ENCODE peak calls at places on chromosome 21, in six cellular contexts. One of them, this sample, is unnamed.

GRCh38 chr21:29155118-29155932 is 24.9 kb downstream of the MAP3K7CL start:
- DNase-seq in NCI-H345: no peak
- DNase-seq in activated CD8-positive, alpha-beta memory T cell treated with anti-CD3 and anti-CD28 coated beads for 24 hours: no peak
- DNase-seq in stimulated activated CD4-positive, alpha-beta T cell treated with anti-CD3 and anti-CD28 coated beads, TNF-alpha, amount 100 ng/mL, for 4 hours: no peak
- DNase-seq in mucosa of descending colon: no peak
- DNase-seq in brain microvascular endothelial cell: peak
- DNase-seq in this sample: no peak

GRCh38 chr21:28181730-28182129 is 810.9 kb downstream of the LTN1 start:
- DNase-seq in mucosa of descending colon: no peak
- DNase-seq in brain microvascular endothelial cell: no peak
- DNase-seq in NCI-H345: no peak
- DNase-seq in activated CD8-positive, alpha-beta memory T cell treated with anti-CD3 and anti-CD28 coated beads for 24 hours: no peak
- DNase-seq in stimulated activated CD4-positive, alpha-beta T cell treated with anti-CD3 and anti-CD28 coated beads, TNF-alpha, amount 100 ng/mL, for 4 hours: no peak
- DNase-seq in this sample: no peak

GRCh38 chr21:32772281-32773047 is 909 bp upstream of the PAXBP1 start:
- DNase-seq in stimulated activated CD4-positive, alpha-beta T cell treated with anti-CD3 and anti-CD28 coated beads, TNF-alpha, amount 100 ng/mL, for 4 hours: peak
- DNase-seq in activated CD8-positive, alpha-beta memory T cell treated with anti-CD3 and anti-CD28 coated beads for 24 hours: peak
- DNase-seq in NCI-H345: peak
- DNase-seq in brain microvascular endothelial cell: no peak
- DNase-seq in mucosa of descending colon: peak
- DNase-seq in this sample: no peak

GRCh38 chr21:18369115-18369514 is 34.5 kb downstream of the TMPRSS15 start:
- DNase-seq in stimulated activated CD4-positive, alpha-beta T cell treated with anti-CD3 and anti-CD28 coated beads, TNF-alpha, amount 100 ng/mL, for 4 hours: no peak
- DNase-seq in NCI-H345: peak
- DNase-seq in brain microvascular endothelial cell: no peak
- DNase-seq in activated CD8-positive, alpha-beta memory T cell treated with anti-CD3 and anti-CD28 coated beads for 24 hours: no peak
- DNase-seq in mucosa of descending colon: no peak
- DNase-seq in this sample: no peak

GRCh38 chr21:34282223-34282622 is 81.6 kb upstream of the KCNE2 start:
- DNase-seq in stimulated activated CD4-positive, alpha-beta T cell treated with anti-CD3 and anti-CD28 coated beads, TNF-alpha, amount 100 ng/mL, for 4 hours: no peak
- DNase-seq in activated CD8-positive, alpha-beta memory T cell treated with anti-CD3 and anti-CD28 coated beads for 24 hours: no peak
- DNase-seq in brain microvascular endothelial cell: peak
- DNase-seq in NCI-H345: no peak
- DNase-seq in mucosa of descending colon: no peak
- DNase-seq in this sample: no peak

GRCh38 chr21:32562426-32562825 is 22.9 kb downstream of the TCP10L start:
- DNase-seq in brain microvascular endothelial cell: peak
- DNase-seq in activated CD8-positive, alpha-beta memory T cell treated with anti-CD3 and anti-CD28 coated beads for 24 hours: no peak
- DNase-seq in stimulated activated CD4-positive, alpha-beta T cell treated with anti-CD3 and anti-CD28 coated beads, TNF-alpha, amount 100 ng/mL, for 4 hours: no peak
- DNase-seq in NCI-H345: no peak
- DNase-seq in mucosa of descending colon: no peak
- DNase-seq in this sample: no peak

GRCh38 chr21:32380940-32381339 is 11.9 kb downstream of the URB1 start:
- DNase-seq in NCI-H345: no peak
- DNase-seq in brain microvascular endothelial cell: no peak
- DNase-seq in stimulated activated CD4-positive, alpha-beta T cell treated with anti-CD3 and anti-CD28 coated beads, TNF-alpha, amount 100 ng/mL, for 4 hours: no peak
- DNase-seq in activated CD8-positive, alpha-beta memory T cell treated with anti-CD3 and anti-CD28 coated beads for 24 hours: no peak
- DNase-seq in mucosa of descending colon: no peak
- DNase-seq in this sample: no peak

GRCh38 chr21:21731626-21732025 is 733.4 kb downstream of the NCAM2 start:
- DNase-seq in brain microvascular endothelial cell: no peak
- DNase-seq in mucosa of descending colon: no peak
- DNase-seq in NCI-H345: no peak
- DNase-seq in activated CD8-positive, alpha-beta memory T cell treated with anti-CD3 and anti-CD28 coated beads for 24 hours: no peak
- DNase-seq in stimulated activated CD4-positive, alpha-beta T cell treated with anti-CD3 and anti-CD28 coated beads, TNF-alpha, amount 100 ng/mL, for 4 hours: no peak
- DNase-seq in this sample: no peak

GRCh38 chr21:25647632-25648031 is 8.6 kb downstream of the JAM2 start:
- DNase-seq in stimulated activated CD4-positive, alpha-beta T cell treated with anti-CD3 and anti-CD28 coated beads, TNF-alpha, amount 100 ng/mL, for 4 hours: no peak
- DNase-seq in brain microvascular endothelial cell: no peak
- DNase-seq in activated CD8-positive, alpha-beta memory T cell treated with anti-CD3 and anti-CD28 coated beads for 24 hours: no peak
- DNase-seq in NCI-H345: no peak
- DNase-seq in mucosa of descending colon: no peak
- DNase-seq in this sample: no peak

GRCh38 chr21:14875704-14876364 is 189.0 kb downstream of the NRIP1 start:
- DNase-seq in activated CD8-positive, alpha-beta memory T cell treated with anti-CD3 and anti-CD28 coated beads for 24 hours: no peak
- DNase-seq in NCI-H345: no peak
- DNase-seq in brain microvascular endothelial cell: no peak
- DNase-seq in mucosa of descending colon: no peak
- DNase-seq in stimulated activated CD4-positive, alpha-beta T cell treated with anti-CD3 and anti-CD28 coated beads, TNF-alpha, amount 100 ng/mL, for 4 hours: no peak
- DNase-seq in this sample: no peak

GRCh38 chr21:33552999-33553598 is 10.3 kb downstream of the SON start:
- DNase-seq in brain microvascular endothelial cell: no peak
- DNase-seq in mucosa of descending colon: no peak
- DNase-seq in activated CD8-positive, alpha-beta memory T cell treated with anti-CD3 and anti-CD28 coated beads for 24 hours: no peak
- DNase-seq in stimulated activated CD4-positive, alpha-beta T cell treated with anti-CD3 and anti-CD28 coated beads, TNF-alpha, amount 100 ng/mL, for 4 hours: no peak
- DNase-seq in NCI-H345: no peak
- DNase-seq in this sample: no peak

GRCh38 chr21:43004926-43005325 is 30.6 kb downstream of the PKNOX1 start:
- DNase-seq in mucosa of descending colon: no peak
- DNase-seq in brain microvascular endothelial cell: no peak
- DNase-seq in NCI-H345: no peak
- DNase-seq in activated CD8-positive, alpha-beta memory T cell treated with anti-CD3 and anti-CD28 coated beads for 24 hours: no peak
- DNase-seq in stimulated activated CD4-positive, alpha-beta T cell treated with anti-CD3 and anti-CD28 coated beads, TNF-alpha, amount 100 ng/mL, for 4 hours: no peak
- DNase-seq in this sample: no peak

GRCh38 chr21:15826147-15826780 is 96.5 kb downstream of the USP25 start:
- DNase-seq in stimulated activated CD4-positive, alpha-beta T cell treated with anti-CD3 and anti-CD28 coated beads, TNF-alpha, amount 100 ng/mL, for 4 hours: peak
- DNase-seq in mucosa of descending colon: no peak
- DNase-seq in activated CD8-positive, alpha-beta memory T cell treated with anti-CD3 and anti-CD28 coated beads for 24 hours: no peak
- DNase-seq in NCI-H345: no peak
- DNase-seq in brain microvascular endothelial cell: no peak
- DNase-seq in this sample: peak

GRCh38 chr21:42695324-42696025 is 42.1 kb downstream of the PDE9A start:
- DNase-seq in brain microvascular endothelial cell: no peak
- DNase-seq in NCI-H345: no peak
- DNase-seq in stimulated activated CD4-positive, alpha-beta T cell treated with anti-CD3 and anti-CD28 coated beads, TNF-alpha, amount 100 ng/mL, for 4 hours: no peak
- DNase-seq in activated CD8-positive, alpha-beta memory T cell treated with anti-CD3 and anti-CD28 coated beads for 24 hours: no peak
- DNase-seq in mucosa of descending colon: no peak
- DNase-seq in this sample: no peak

GRCh38 chr21:37196847-37197246 is 70.3 kb downstream of the VPS26C start:
- DNase-seq in brain microvascular endothelial cell: no peak
- DNase-seq in mucosa of descending colon: no peak
- DNase-seq in activated CD8-positive, alpha-beta memory T cell treated with anti-CD3 and anti-CD28 coated beads for 24 hours: no peak
- DNase-seq in NCI-H345: no peak
- DNase-seq in stimulated activated CD4-positive, alpha-beta T cell treated with anti-CD3 and anti-CD28 coated beads, TNF-alpha, amount 100 ng/mL, for 4 hours: no peak
- DNase-seq in this sample: no peak

This sample was measured in iPS DF 6.9.